ENCODE peak calls at places on chromosomes 11 and 22, in seven cellular contexts. X is mucosa of gallbladder, C is NCI-H774, G is lung, M is vagina, V is GM23248, P is activated T-cell treated with anti-CD3 and anti-CD28 coated beads for 48 hours. N is an unnamed sample.

GRCh38 chr22:29138556-29138955 is 65.7 kb downstream of the KREMEN1 start:
- DNase-seq in P (no peak), G (no peak), C (no peak), M (no peak), X (no peak), V (no peak), N (no peak)

GRCh38 chr11:12207384-12208150 is 97.2 kb downstream of the MICAL2 start:
- DNase-seq in V (peak), P (peak), G (no peak), M (no peak), C (no peak), X (no peak), N (no peak)

GRCh38 chr11:112163875-112164521 is at the start of gene IL18:
- DNase-seq in M (no peak), V (peak), G (peak), P (no peak), C (no peak), X (peak), N (peak)

GRCh38 chr11:98104249-98104648 is 916.5 kb upstream of the CNTN5 start:
- DNase-seq in M (no peak), G (no peak), X (no peak), V (no peak), C (no peak), P (no peak), N (no peak)

GRCh38 chr11:71255323-71255722 is 2.9 kb upstream of the SHANK2 start:
- DNase-seq in G (peak), V (no peak), C (no peak), M (no peak), X (no peak), P (no peak), N (peak)

GRCh38 chr11:15884792-15885540 is 471.4 kb downstream of the SOX6 start:
- DNase-seq in M (no peak), G (no peak), V (no peak), X (no peak), P (no peak), C (no peak), N (no peak)

GRCh38 chr11:130726234-130726559 is 190.1 kb downstream of the SNX19 start:
- DNase-seq in V (peak), M (no peak), X (peak), C (no peak), P (no peak), G (no peak), N (peak)

GRCh38 chr11:78740175-78741161 is 165.8 kb upstream of the NARS2 start:
- DNase-seq in V (no peak), G (no peak), C (no peak), M (no peak), P (no peak), X (no peak), N (peak)

GRCh38 chr11:70783356-70783755 is 385.0 kb downstream of the CTTN start:
- DNase-seq in C (no peak), X (no peak), V (peak), P (no peak), G (no peak), M (no peak), N (no peak)

GRCh38 chr11:1081601-1082311 is 7.1 kb downstream of the MUC2 start:
- DNase-seq in C (no peak), V (no peak), X (no peak), G (no peak), M (no peak), P (no peak), N (no peak)

GRCh38 chr11:86172894-86173293 is 71.7 kb upstream of the EED start:
- DNase-seq in V (peak), G (no peak), X (no peak), C (no peak), P (no peak), M (no peak), N (no peak)

GRCh38 chr11:113674397-113674685 is 31.8 kb downstream of the TMPRSS5 start:
- DNase-seq in M (no peak), C (no peak), G (no peak), X (no peak), V (peak), P (no peak), N (no peak)

GRCh38 chr11:61392991-61393595 is 706 bp downstream of the TMEM216 start:
- DNase-seq in X (no peak), V (peak), P (no peak), C (no peak), M (no peak), G (no peak), N (peak)

GRCh38 chr22:38193580-38193979 is 8.2 kb upstream of the MAFF start:
- DNase-seq in V (no peak), M (no peak), G (no peak), C (no peak), X (no peak), P (no peak), N (no peak)

GRCh38 chr11:12838463-12839120 is 164.4 kb downstream of the TEAD1 start:
- DNase-seq in P (no peak), X (no peak), G (no peak), M (no peak), V (peak), C (no peak), N (no peak)

GRCh38 chr11:33262016-33262638 is 4.9 kb downstream of the HIPK3 start:
- DNase-seq in P (no peak), C (no peak), X (no peak), M (no peak), G (no peak), V (peak), N (no peak)

GRCh38 chr22:41285441-41285819 is 557 bp downstream of the RANGAP1 start:
- DNase-seq in X (peak), G (peak), M (no peak), V (peak), C (no peak), P (peak), N (peak)

GRCh38 chr22:37563153-37564081 is 3.1 kb downstream of the CDC42EP1 start:
- DNase-seq in P (no peak), X (peak), V (peak), C (no peak), M (no peak), G (peak), N (peak)

GRCh38 chr11:19437760-19438159 is 197.0 kb upstream of the E2F8 start:
- DNase-seq in M (no peak), P (no peak), V (peak), G (no peak), C (no peak), X (no peak), N (no peak)

N was measured in colonic mucosa.